ENCODE peak calls at places on chromosomes 1 and 21, in ten cellular contexts. Q is body of pancreas; C is adrenal gland; N is astrocyte of the spinal cord; T is NCI-H1092 treated with DMSO at 0.1 percent for 48 hours; V is activated CD4-positive, alpha-beta T cell treated with anti-CD3 and anti-CD28 coated beads, Interleukin-2, amount 50 U/mL, for 1 hour; D is stimulated activated naive CD4-positive, alpha-beta T cell; O is stimulated activated CD4-positive, alpha-beta T cell treated with anti-CD3 and anti-CD28 coated beads, Interleukin-1b, Interleukin-23, amount 100 ng/mL, for 24 hours; Z is kidney epithelial cell; F is nucleus accumbens. M is an unnamed sample.

GRCh38 chr21:36478207-36478701 is 1.7 kb downstream of the CLDN14 start:
- DNase-seq in D (no peak), N (peak; percentile 80), Q (no peak), F (no peak), O (peak; percentile 6), T (no peak), C (no peak), Z (peak; percentile 81), V (no peak), M (peak; percentile 24)

GRCh38 chr21:19993186-19993711 is 1005.0 kb upstream of the NCAM2 start:
- DNase-seq in D (no peak), C (no peak), F (no peak), O (no peak), N (no peak), T (no peak), Z (no peak), V (no peak), Q (no peak), M (no peak)

GRCh38 chr1:241641748-241642592 is 1.8 kb upstream of the CHML start:
- DNase-seq in F (no peak), Q (no peak), V (no peak), O (no peak), C (no peak), N (peak; percentile 53), D (no peak), Z (no peak), T (no peak), M (peak; percentile 43)

GRCh38 chr21:31476551-31477120 is 132.6 kb upstream of the TIAM1 start:
- DNase-seq in O (no peak), Q (no peak), V (no peak), D (no peak), F (no peak), C (no peak), Z (no peak), N (no peak), T (no peak), M (no peak)

GRCh38 chr1:238439483-238439882 is 548.8 kb upstream of the ZP4 start:
- DNase-seq in O (no peak), N (no peak), Z (no peak), C (no peak), Q (no peak), F (no peak), D (no peak), T (no peak), V (no peak), M (no peak)

GRCh38 chr1:22216210-22216883 is 73.5 kb upstream of the WNT4 start:
- DNase-seq in O (no peak), T (no peak), V (no peak), Q (no peak), D (no peak), Z (no peak), F (no peak), N (no peak), C (no peak), M (no peak)

GRCh38 chr1:31148409-31148808 is 82.9 kb upstream of the PUM1 start:
- DNase-seq in O (no peak), C (no peak), F (no peak), Q (no peak), D (no peak), N (no peak), V (no peak), T (no peak), Z (no peak), M (no peak)

GRCh38 chr1:38015978-38016640 is 3.6 kb downstream of the UTP11 start:
- DNase-seq in O (no peak), T (no peak), Z (no peak), D (no peak), F (no peak), N (no peak), V (no peak), C (no peak), Q (no peak), M (no peak)

GRCh38 chr1:109113787-109114568 is at the start of gene ELAPOR1:
- DNase-seq in Z (no peak), N (no peak), F (peak; percentile 90), D (peak; percentile 86), C (peak; percentile 48), V (peak; percentile 90), O (peak; percentile 75), Q (peak; percentile 67), T (peak; percentile 84), M (peak; percentile 12)

GRCh38 chr1:7117599-7118281 is 332.5 kb downstream of the CAMTA1 start:
- DNase-seq in Z (peak; percentile 94), T (no peak), D (no peak), O (no peak), C (no peak), F (no peak), N (peak; percentile 96), V (no peak), Q (no peak), M (peak; percentile 71)

GRCh38 chr1:8018492-8019228 is 7.4 kb downstream of the ERRFI1 start:
- DNase-seq in V (no peak), O (no peak), D (no peak), Z (no peak), Q (no peak), T (no peak), F (no peak), C (no peak), N (peak; percentile 42), M (no peak)

GRCh38 chr1:34265396-34265795 is 88.7 kb downstream of the C1orf94 start:
- DNase-seq in V (no peak), C (no peak), D (no peak), F (no peak), Z (no peak), N (no peak), T (no peak), Q (no peak), O (no peak), M (no peak)

GRCh38 chr1:58200437-58200836 is 346.1 kb downstream of the OMA1 start:
- DNase-seq in O (no peak), V (no peak), Z (no peak), Q (no peak), N (no peak), T (no peak), D (no peak), C (no peak), F (no peak), M (no peak)

GRCh38 chr1:63924600-63924999 is 150.8 kb downstream of the ROR1 start:
- DNase-seq in T (no peak), V (no peak), C (no peak), Q (no peak), Z (no peak), N (no peak), O (no peak), F (no peak), D (no peak), M (no peak)

GRCh38 chr1:161738627-161739287 is 10.8 kb upstream of the DUSP12 start:
- DNase-seq in D (no peak), Q (no peak), V (peak; percentile 12), C (peak; percentile 45), Z (no peak), T (peak; percentile 17), F (peak; percentile 7), O (no peak), N (peak; percentile 68), M (peak; percentile 51)

GRCh38 chr1:22841142-22841541 is 130.5 kb downstream of the EPHB2 start:
- DNase-seq in C (no peak), O (no peak), Q (no peak), V (no peak), F (no peak), N (no peak), Z (no peak), T (no peak), D (no peak), M (no peak)

GRCh38 chr1:224510880-224511645 is 76.5 kb upstream of the WDR26 start:
- DNase-seq in N (peak; percentile 70), C (no peak), O (no peak), Z (no peak), F (no peak), Q (no peak), V (no peak), T (no peak), D (no peak), M (no peak)

GRCh38 chr21:46052703-46053651 is 44.9 kb upstream of the COL6A2 start:
- DNase-seq in F (peak; percentile 27), Q (no peak), Z (peak; percentile 81), C (no peak), V (no peak), D (no peak), O (peak; percentile 32), N (peak; percentile 85), T (no peak), M (no peak)

GRCh38 chr1:22388666-22389455 is 62.8 kb upstream of the ZBTB40 start:
- DNase-seq in D (no peak), Q (no peak), F (no peak), T (no peak), N (no peak), Z (no peak), V (no peak), C (peak; percentile 47), O (no peak), M (no peak)

GRCh38 chr1:81703736-81704463 is 96.8 kb upstream of the ADGRL2 start:
- DNase-seq in C (no peak), D (no peak), V (no peak), Q (no peak), Z (no peak), T (no peak), F (no peak), N (no peak), O (no peak), M (no peak)

GRCh38 chr1:72827285-72827684 is 544.9 kb upstream of the NEGR1 start:
- DNase-seq in Z (no peak), T (no peak), D (no peak), O (no peak), Q (no peak), C (no peak), V (no peak), F (no peak), N (peak; percentile 26), M (no peak)

GRCh38 chr1:201475121-201475520 is 6.1 kb upstream of the PHLDA3 start:
- DNase-seq in D (no peak), Q (no peak), F (no peak), C (no peak), O (no peak), Z (no peak), N (no peak), V (no peak), T (no peak), M (no peak)

GRCh38 chr1:239587066-239587465 is 200.7 kb downstream of the CHRM3 start:
- DNase-seq in N (no peak), F (no peak), V (peak; percentile 1), Q (no peak), T (no peak), Z (no peak), D (peak; percentile 17), O (no peak), C (no peak), M (no peak)

GRCh38 chr1:167439301-167439988 is 78.9 kb downstream of the CD247 start:
- DNase-seq in F (peak; percentile 65), Q (no peak), C (peak; percentile 43), V (no peak), N (peak; percentile 45), O (no peak), D (peak; percentile 38), Z (no peak), T (peak; percentile 67), M (peak; percentile 64)

GRCh38 chr1:28914228-28915035 is at the start of gene EPB41:
- DNase-seq in T (peak; percentile 99), D (peak; percentile 89), O (peak; percentile 95), V (peak; percentile 94), F (peak; percentile 86), Z (peak; percentile 48), C (peak; percentile 92), N (peak; percentile 92), Q (peak; percentile 91), M (peak; percentile 94)

GRCh38 chr1:32877211-32878110 is 6.7 kb upstream of the FNDC5 start:
- DNase-seq in F (no peak), D (no peak), C (no peak), V (no peak), Z (no peak), O (no peak), T (peak; percentile 90), Q (no peak), N (no peak), M (no peak)

GRCh38 chr1:216057080-216057479 is 366.2 kb downstream of the USH2A start:
- DNase-seq in C (no peak), O (no peak), Z (no peak), T (no peak), Q (no peak), F (no peak), V (no peak), N (no peak), D (no peak), M (no peak)

GRCh38 chr1:112133487-112133886 is 144.0 kb upstream of the KCND3 start:
- DNase-seq in T (no peak), D (no peak), Q (no peak), F (no peak), Z (no peak), O (no peak), C (no peak), V (no peak), N (no peak), M (no peak)

M was measured in Calu3.